ENCODE peak calls at places on chromosome 9, in five cellular contexts. P, U, V, L and J are unnamed samples.

GRCh38 chr9:90830977-90831376 is 29.4 kb downstream of the SYK start:
- DNase-seq in V (no peak), P (peak), L (no peak), U (no peak), J (no peak)

GRCh38 chr9:129383005-129383414 is 204.9 kb upstream of the IER5L start:
- DNase-seq in V (no peak), P (peak), U (no peak), L (no peak), J (peak)

GRCh38 chr9:83081010-83081409 is 18.1 kb upstream of the RASEF start:
- DNase-seq in P (no peak), U (no peak), L (no peak), V (no peak), J (no peak)

GRCh38 chr9:113781381-113781780 is 94.7 kb upstream of the ZNF618 start:
- DNase-seq in P (no peak), V (peak), U (no peak), L (no peak), J (no peak)

GRCh38 chr9:29906065-29906464 is 2332.8 kb upstream of the C9orf72 start:
- DNase-seq in V (no peak), U (no peak), P (no peak), L (no peak), J (no peak)

GRCh38 chr9:99040911-99041582 is 63.9 kb upstream of the TGFBR1 start:
- DNase-seq in U (no peak), V (no peak), L (peak), P (no peak), J (peak)

GRCh38 chr9:12856608-12857007 is 81.8 kb downstream of the LURAP1L start:
- DNase-seq in V (no peak), P (peak), U (no peak), L (no peak), J (no peak)

GRCh38 chr9:138063033-138063432 is 185.5 kb downstream of the CACNA1B start:
- DNase-seq in L (no peak), V (no peak), P (peak), U (no peak), J (no peak)

GRCh38 chr9:137294684-137295312 is 7.3 kb downstream of the NRARP start:
- DNase-seq in U (no peak), L (peak), P (peak), V (no peak), J (no peak)

GRCh38 chr9:117945286-117945685 is 241.1 kb downstream of the TLR4 start:
- DNase-seq in L (no peak), V (no peak), U (no peak), P (no peak), J (no peak)

GRCh38 chr9:90142580-90142979 is 500.0 kb downstream of the DIRAS2 start:
- DNase-seq in L (peak), U (peak), P (no peak), V (peak), J (peak)

GRCh38 chr9:99166149-99166548 is 55.6 kb downstream of the ALG2 start:
- DNase-seq in L (no peak), P (no peak), V (no peak), U (no peak), J (no peak)

GRCh38 chr9:116073826-116074225 is 79.8 kb upstream of the PAPPA start:
- DNase-seq in L (peak), U (no peak), V (no peak), P (no peak), J (no peak)

GRCh38 chr9:130450344-130451003 is 5.7 kb downstream of the ASS1 start:
- DNase-seq in P (peak), V (no peak), U (no peak), L (no peak), J (no peak)

GRCh38 chr9:22383720-22384119 is 62.9 kb upstream of the DMRTA1 start:
- DNase-seq in L (no peak), U (peak), P (no peak), V (no peak), J (no peak)

GRCh38 chr9:111661150-111661801 is at the start of gene GNG10:
- DNase-seq in V (peak), U (peak), P (peak), L (peak), J (peak)

GRCh38 chr9:115717298-115717697 is 436.3 kb upstream of the PAPPA start:
- DNase-seq in L (peak), U (no peak), V (no peak), P (no peak), J (peak)

GRCh38 chr9:127197186-127197860 is 67.3 kb upstream of the GARNL3 start:
- DNase-seq in P (no peak), L (no peak), V (no peak), U (no peak), J (no peak)

GRCh38 chr9:83583151-83584014 is 39.6 kb upstream of the IDNK start:
- DNase-seq in P (peak), L (peak), V (peak), U (peak), J (peak)

GRCh38 chr9:21081999-21082398 is 4.3 kb upstream of the IFNB1 start:
- DNase-seq in P (no peak), U (no peak), V (no peak), L (no peak), J (no peak)

GRCh38 chr9:113219186-113219936 is 1.7 kb downstream of the FKBP15 start:
- DNase-seq in L (no peak), V (no peak), P (no peak), U (no peak), J (no peak)

GRCh38 chr9:16100596-16101091 is 547.8 kb downstream of the CCDC171 start:
- DNase-seq in P (peak), U (no peak), V (peak), L (peak), J (no peak)

GRCh38 chr9:2016411-2017208 is 1.5 kb downstream of the SMARCA2 start:
- DNase-seq in P (peak), V (peak), U (peak), L (peak), J (peak)

GRCh38 chr9:107481035-107481434 is 8.5 kb downstream of the KLF4 start:
- DNase-seq in L (no peak), V (no peak), U (no peak), P (no peak), J (peak)

GRCh38 chr9:3241290-3241689 is 284.5 kb downstream of the RFX3 start:
- DNase-seq in P (peak), L (no peak), U (no peak), V (no peak), J (no peak)

GRCh38 chr9:88243736-88244135 is 105.5 kb upstream of the SPATA31C2 start:
- DNase-seq in L (no peak), V (no peak), P (no peak), U (no peak), J (no peak)

GRCh38 chr9:94016744-94017143 is 61.6 kb upstream of the BARX1 start:
- DNase-seq in L (no peak), V (no peak), U (no peak), P (no peak), J (no peak)

GRCh38 chr9:131968632-131969031 is 111.0 kb downstream of the MED27 start:
- DNase-seq in V (no peak), L (no peak), P (no peak), U (no peak), J (no peak)

GRCh38 chr9:108142504-108143201 is 653.1 kb upstream of the KLF4 start:
- DNase-seq in V (peak), U (peak), L (peak), P (peak), J (peak)

GRCh38 chr9:74609671-74610416 is 112.7 kb downstream of the RORB start:
- DNase-seq in V (no peak), L (no peak), U (no peak), P (no peak), J (peak)

GRCh38 chr9:135267410-135267809 is 179.9 kb downstream of the OLFM1 start:
- DNase-seq in U (no peak), V (no peak), L (no peak), P (no peak), J (no peak)

GRCh38 chr9:12859704-12860251 is 85.0 kb downstream of the LURAP1L start:
- DNase-seq in V (no peak), U (no peak), P (no peak), L (peak), J (no peak)

DNA sequence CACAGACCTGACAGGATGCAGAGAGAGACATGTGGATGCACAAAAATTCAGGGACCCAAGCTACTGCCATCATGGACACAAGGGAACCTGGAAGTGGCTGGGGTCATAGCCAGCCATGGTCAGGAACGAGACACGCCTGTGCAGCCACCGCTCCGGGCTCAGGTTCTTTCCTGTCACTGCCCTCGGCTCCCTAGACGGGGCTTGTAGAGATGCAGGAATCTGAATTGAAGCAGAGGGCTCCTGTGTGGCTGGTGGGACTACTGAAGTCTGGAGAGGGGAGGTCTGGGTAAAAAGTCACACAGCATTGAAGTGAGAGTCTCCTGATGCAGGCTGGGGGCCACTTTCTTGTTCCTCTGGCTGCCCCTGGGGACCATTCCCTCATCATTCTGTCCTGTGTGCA is 32.3 kb upstream of the PTGS1 start:
- DNase-seq in U (no peak), L (no peak), V (no peak), P (no peak), J (no peak)
- H3K4ac ChIP-seq in U (no peak), L (no peak), V (no peak), P (no peak), J (no peak)

GRCh38 chr9:101485873-101486692 is 47.6 kb upstream of the RNF20 start:
- DNase-seq in L (peak), P (peak), V (peak), U (peak), J (peak)
- H3K14ac ChIP-seq in L (peak), P (peak), V (no peak), U (no peak), J (no peak)

DNA sequence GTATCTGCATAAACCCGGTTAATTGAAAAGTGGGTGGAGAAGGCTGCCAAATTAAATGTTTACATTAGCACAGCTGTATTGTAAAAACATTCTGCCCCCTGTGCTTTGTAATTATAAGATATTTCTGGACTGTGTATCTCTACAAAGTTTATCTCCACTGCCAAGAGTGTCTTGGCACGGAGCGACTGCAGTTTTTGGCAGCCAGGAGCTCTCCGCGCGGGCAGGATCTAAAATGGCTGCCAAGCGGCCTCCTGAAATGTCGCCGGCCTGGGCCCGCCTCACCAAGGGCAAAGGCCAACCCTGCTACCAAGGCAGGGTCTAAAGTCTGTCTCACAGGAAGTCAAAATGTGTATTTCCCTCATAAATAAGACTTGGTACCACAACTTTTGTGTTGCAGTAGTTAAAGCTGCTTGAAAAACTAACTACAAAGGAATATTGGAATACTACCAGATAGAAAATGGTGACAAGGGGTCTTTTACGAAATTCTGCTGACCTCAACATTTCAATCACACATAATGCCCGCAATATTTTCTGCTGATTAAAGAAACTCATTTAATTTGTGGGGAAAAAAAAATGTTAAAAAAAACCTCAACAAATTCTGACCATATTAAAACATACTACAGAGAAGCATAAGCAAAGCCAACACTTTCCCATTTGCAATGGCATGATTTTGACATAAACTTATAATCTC is 110.4 kb downstream of the NFIB start:
- DNase-seq in L (no peak), U (no peak), P (no peak), V (no peak), J (no peak)
- H3K4ac ChIP-seq in L (no peak), U (no peak), P (no peak), V (no peak), J (no peak)

GRCh38 chr9:92944921-92945320 is 2.4 kb upstream of the FGD3 start:
- DNase-seq in L (no peak), V (no peak), U (no peak), P (no peak), J (no peak)

GRCh38 chr9:92948032-92948534 is 760 bp downstream of the FGD3 start:
- DNase-seq in U (no peak), V (no peak), L (no peak), P (no peak), J (no peak)

GRCh38 chr9:92947268-92948031 is at the start of gene FGD3:
- DNase-seq in U (no peak), P (peak), L (no peak), V (peak), J (peak)

GRCh38 chr9:92945796-92946195 is 1.5 kb upstream of the FGD3 start:
- DNase-seq in V (no peak), P (no peak), U (no peak), L (no peak), J (no peak)

DNA sequence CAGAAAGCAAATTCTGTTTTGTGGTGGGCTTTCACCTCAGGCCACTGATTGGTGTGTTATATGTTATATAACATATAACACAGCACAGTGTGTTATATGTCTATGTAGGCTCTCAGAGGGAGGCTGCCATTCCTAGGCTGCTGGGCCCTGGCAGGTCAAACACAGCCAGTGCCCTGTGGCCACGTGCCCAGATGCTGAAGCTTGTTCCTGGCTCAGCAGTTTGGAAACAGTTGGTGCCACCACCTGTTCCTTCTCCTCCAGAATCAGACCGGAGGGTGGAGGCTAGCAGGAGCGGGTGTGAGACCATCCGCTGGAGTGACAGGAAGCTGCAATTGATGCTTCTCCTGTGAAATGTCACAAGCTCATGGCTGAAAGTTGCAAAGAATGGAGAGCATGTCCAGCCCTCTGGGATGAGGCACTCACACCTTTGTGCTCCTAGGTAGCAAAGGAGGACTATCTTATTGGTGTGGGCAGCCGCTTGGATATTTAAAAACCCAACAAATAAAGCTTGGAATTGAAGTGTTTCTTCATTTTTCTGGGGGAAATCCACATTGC is 4.2 kb upstream of the FGD3 start:
- DNase-seq in L (no peak), V (no peak), P (no peak), U (no peak), J (peak)
- H3K14ac ChIP-seq in L (no peak), V (no peak), P (no peak), U (peak), J (no peak)

GRCh38 chr9:91949946-91950664 is at the start of gene ROR2:
- DNase-seq in L (peak), P (peak), V (peak), U (peak), J (peak)
- H3K4ac ChIP-seq in L (peak), P (no peak), V (no peak), U (no peak), J (peak)